ENCODE peak calls at places on chromosomes 3 and 15, in seven cellular contexts. Y is esophagus squamous epithelium, Z is right atrium auricular region, W is breast epithelium, F is MG63, I is ovary, M is BE2C. H is an unnamed sample.

GRCh38 chr15:22873204-22873701 is 34.8 kb downstream of the NIPA2 start:
- DNase-seq in Y (no peak), Z (no peak), W (no peak), F (no peak), I (no peak), M (no peak), H (peak; percentile 42)

GRCh38 chr3:33064929-33065328 is 32.0 kb downstream of the GLB1 start:
- DNase-seq in Y (no peak), Z (no peak), W (no peak), F (no peak), I (no peak), M (no peak), H (no peak)

GRCh38 chr15:29680806-29681485 is 141.3 kb downstream of the TJP1 start:
- DNase-seq in Y (no peak), Z (no peak), W (no peak), F (no peak), I (no peak), M (no peak), H (no peak)

GRCh38 chr3:136141891-136142290 is 54.2 kb downstream of the MSL2 start:
- DNase-seq in Y (no peak), Z (no peak), W (no peak), F (no peak), I (no peak), M (no peak), H (no peak)

GRCh38 chr3:7400360-7400759 is 539.4 kb downstream of the GRM7 start:
- DNase-seq in Y (no peak), Z (no peak), W (no peak), F (no peak), I (no peak), M (no peak), H (no peak)

GRCh38 chr3:46141807-46142206 is 66.3 kb downstream of the CCR1 start:
- DNase-seq in Y (no peak), Z (no peak), W (no peak), F (no peak), I (no peak), M (no peak), H (no peak)

GRCh38 chr3:6250167-6250566 is 610.7 kb upstream of the GRM7 start:
- DNase-seq in Y (no peak), Z (no peak), W (no peak), F (no peak), I (no peak), M (no peak), H (no peak)

GRCh38 chr15:98515186-98515585 is 133.2 kb upstream of the IGF1R start:
- DNase-seq in Y (no peak), Z (peak; percentile 16), W (no peak), F (no peak), I (no peak), M (no peak), H (no peak)

GRCh38 chr15:25245801-25246622 is 192.8 kb downstream of the UBE3A start:
- DNase-seq in Y (no peak), Z (peak; percentile 43), W (peak; percentile 3), F (no peak), I (peak; percentile 9), M (no peak), H (no peak)

GRCh38 chr15:25246641-25247417 is 192.0 kb downstream of the UBE3A start:
- DNase-seq in Y (no peak), Z (peak; percentile 52), W (peak; percentile 10), F (no peak), I (peak; percentile 8), M (peak; percentile 1), H (no peak)

GRCh38 chr15:25242957-25243799 is 195.6 kb downstream of the UBE3A start:
- DNase-seq in Y (no peak), Z (peak; percentile 40), W (peak; percentile 10), F (no peak), I (peak; percentile 4), M (peak; percentile 2), H (no peak)

GRCh38 chr15:25243800-25244097 is 195.1 kb downstream of the UBE3A start:
- DNase-seq in Y (no peak), Z (peak; percentile 43), W (peak; percentile 7), F (no peak), I (peak; percentile 3), M (peak; percentile 1), H (no peak)

DNA sequence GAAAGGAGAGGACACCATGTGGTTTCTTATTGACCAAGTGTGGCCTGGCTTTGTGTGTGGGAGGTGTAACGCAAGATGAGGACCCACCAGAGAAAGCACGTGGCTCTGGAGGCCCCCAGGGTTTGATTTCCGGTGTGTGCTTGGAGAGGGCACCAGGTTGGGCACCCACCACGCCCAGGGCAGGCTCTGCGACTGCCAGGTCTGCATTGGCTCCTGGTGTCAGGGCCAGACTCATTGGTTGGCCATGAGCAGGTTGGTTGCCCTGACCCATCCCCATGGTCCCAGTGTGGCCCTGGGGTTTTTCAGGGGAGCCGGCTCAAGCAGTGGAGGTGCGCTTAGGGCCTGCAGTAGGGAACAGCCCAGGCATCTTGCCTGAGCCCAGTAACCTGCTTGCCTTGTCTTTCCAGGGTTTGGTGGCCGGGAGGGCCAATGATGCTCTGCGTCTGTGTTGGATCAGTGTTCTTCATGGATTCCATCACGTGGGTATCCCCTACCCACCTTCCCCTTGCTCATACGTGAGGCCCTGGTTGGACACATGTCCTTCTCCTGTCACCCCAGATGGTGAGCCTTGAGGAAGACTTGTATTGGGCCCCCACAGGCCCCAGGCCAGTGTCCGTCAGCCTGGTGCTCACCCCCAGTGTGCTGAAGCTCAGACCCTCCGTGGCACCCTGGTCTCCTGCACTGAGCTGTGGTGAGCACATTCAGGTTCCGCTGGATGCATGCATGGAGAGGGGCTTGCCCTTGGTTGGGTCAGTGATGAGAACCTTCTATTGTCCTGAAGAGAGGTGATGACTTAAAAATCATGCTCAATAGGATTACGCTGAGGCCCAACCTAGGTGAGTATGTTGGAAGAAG is 193.9 kb downstream of the UBE3A start:
- DNase-seq in Y (no peak), Z (peak; percentile 34), W (peak; percentile 1), F (no peak), I (peak; percentile 5), M (peak; percentile 1), H (no peak)
- H3K9me3 ChIP-seq in Y (peaks cover 94% of the 10 kb centered on the region), Z (no peaks in the 10 kb centered on the region), W (peaks cover 93% of the 10 kb centered on the region), F (no peaks in the 10 kb centered on the region), I (peaks cover 2% of the 10 kb centered on the region), M (no peaks in the 10 kb centered on the region), H (peaks cover 99% of the 10 kb centered on the region)

GRCh38 chr15:27834684-27835083 is 264.4 kb downstream of the OCA2 start:
- DNase-seq in Y (no peak), Z (peak; percentile 43), W (no peak), F (no peak), I (no peak), M (no peak), H (no peak)

GRCh38 chr15:27832263-27832647 is 266.9 kb downstream of the OCA2 start:
- DNase-seq in Y (no peak), Z (no peak), W (no peak), F (no peak), I (no peak), M (no peak), H (no peak)

GRCh38 chr15:27835233-27835939 is 263.7 kb downstream of the OCA2 start:
- DNase-seq in Y (no peak), Z (no peak), W (no peak), F (no peak), I (no peak), M (no peak), H (no peak)

GRCh38 chr15:27833178-27833577 is 265.9 kb downstream of the OCA2 start:
- DNase-seq in Y (no peak), Z (no peak), W (no peak), F (no peak), I (no peak), M (no peak), H (no peak)

GRCh38 chr15:27833974-27834373 is 265.1 kb downstream of the OCA2 start:
- DNase-seq in Y (no peak), Z (no peak), W (no peak), F (no peak), I (no peak), M (no peak), H (no peak)
- H3K9me3 ChIP-seq in Y (no peaks in the 10 kb centered on the region), Z (no peaks in the 10 kb centered on the region), W (no peaks in the 10 kb centered on the region), F (no peaks in the 10 kb centered on the region), I (no peaks in the 10 kb centered on the region), M (no peaks in the 10 kb centered on the region), H (peaks cover 13% of the 10 kb centered on the region)

GRCh38 chr3:110944782-110945181 is 126.8 kb upstream of the NECTIN3 start:
- DNase-seq in Y (no peak), Z (no peak), W (no peak), F (no peak), I (no peak), M (no peak), H (no peak)

GRCh38 chr3:110946810-110947209 is 124.8 kb upstream of the NECTIN3 start:
- DNase-seq in Y (no peak), Z (no peak), W (no peak), F (no peak), I (no peak), M (no peak), H (no peak)
- H3K9me3 ChIP-seq in Y (peaks cover 28% of the 10 kb centered on the region), Z (no peaks in the 10 kb centered on the region), W (peaks cover 74% of the 10 kb centered on the region), F (peaks cover 18% of the 10 kb centered on the region), I (peaks cover 7% of the 10 kb centered on the region), M (no peaks in the 10 kb centered on the region), H (peaks cover 24% of the 10 kb centered on the region)

GRCh38 chr3:36362216-36362615 is 18.1 kb upstream of the STAC start:
- DNase-seq in Y (no peak), Z (no peak), W (no peak), F (peak; percentile 36), I (no peak), M (no peak), H (no peak)

GRCh38 chr3:36362973-36363372 is 17.3 kb upstream of the STAC start:
- DNase-seq in Y (no peak), Z (no peak), W (no peak), F (peak; percentile 65), I (no peak), M (no peak), H (no peak)

GRCh38 chr3:36366308-36366707 is 14.0 kb upstream of the STAC start:
- DNase-seq in Y (no peak), Z (no peak), W (no peak), F (no peak), I (no peak), M (no peak), H (no peak)

GRCh38 chr3:36365829-36366228 is 14.5 kb upstream of the STAC start:
- DNase-seq in Y (no peak), Z (no peak), W (no peak), F (no peak), I (no peak), M (no peak), H (no peak)

DNA sequence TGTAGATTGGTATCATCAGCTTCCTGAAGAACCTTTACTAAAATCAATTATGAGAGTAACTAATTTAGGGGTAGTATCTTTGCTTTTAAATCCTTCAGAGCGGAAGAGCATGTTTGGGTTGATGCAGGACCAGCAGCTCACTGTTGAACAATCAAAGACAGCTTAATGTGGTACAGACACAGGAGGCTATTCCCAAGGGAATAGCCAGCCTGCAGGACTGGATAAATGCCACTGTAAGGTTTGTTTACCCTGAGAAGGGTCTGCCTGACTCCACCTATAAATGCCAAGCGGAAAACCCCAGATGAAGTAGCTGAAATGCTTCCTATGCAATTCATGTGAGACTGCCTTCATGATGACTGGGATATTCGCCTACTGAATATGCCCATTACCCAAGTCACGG is 16.0 kb upstream of the STAC start:
- DNase-seq in Y (no peak), Z (no peak), W (no peak), F (no peak), I (no peak), M (peak; percentile 53), H (no peak)
- H3K9me3 ChIP-seq in Y (no peaks in the 10 kb centered on the region), Z (no peaks in the 10 kb centered on the region), W (peaks cover 2% of the 10 kb centered on the region), F (no peaks in the 10 kb centered on the region), I (no peaks in the 10 kb centered on the region), M (no peaks in the 10 kb centered on the region), H (no peaks in the 10 kb centered on the region)

GRCh38 chr3:1462916-1463315 is 370.1 kb downstream of the CNTN6 start:
- DNase-seq in Y (no peak), Z (no peak), W (no peak), F (no peak), I (no peak), M (no peak), H (no peak)
- H3K9me3 ChIP-seq in Y (no peaks in the 10 kb centered on the region), Z (no peaks in the 10 kb centered on the region), W (no peaks in the 10 kb centered on the region), F (no peaks in the 10 kb centered on the region), I (no peaks in the 10 kb centered on the region), M (no peaks in the 10 kb centered on the region), H (peaks cover 12% of the 10 kb centered on the region)

GRCh38 chr15:33045066-33045810 is 149.3 kb downstream of the FMN1 start:
- DNase-seq in Y (no peak), Z (no peak), W (no peak), F (no peak), I (no peak), M (no peak), H (no peak)
- H3K9me3 ChIP-seq in Y (peaks cover 13% of the 10 kb centered on the region), Z (no peaks in the 10 kb centered on the region), W (peaks cover 11% of the 10 kb centered on the region), F (peaks cover 22% of the 10 kb centered on the region), I (no peaks in the 10 kb centered on the region), M (peaks cover 5% of the 10 kb centered on the region), H (peaks cover 24% of the 10 kb centered on the region)